ENCODE peak calls at places on chromosomes 7 and 10, in four cellular contexts. Y is SK-N-MC; K is effector CD4-positive, alpha-beta T cell; O is NCI-H82. I is an unnamed sample.

GRCh38 chr10:67277402-67277801 is 351.6 kb downstream of the LRRTM3 start:
- DNase-seq in Y (no peak), K (no peak), O (no peak), I (no peak)

GRCh38 chr7:131648491-131648890 is 92.1 kb upstream of the PODXL start:
- DNase-seq in Y (no peak), K (no peak), O (no peak), I (no peak)

GRCh38 chr7:127768241-127768640 is 116.2 kb downstream of the SND1 start:
- DNase-seq in Y (no peak), K (no peak), O (peak; percentile 37), I (no peak)

GRCh38 chr10:124015991-124016390 is 77.4 kb downstream of the CHST15 start:
- DNase-seq in Y (no peak), K (no peak), O (no peak), I (no peak)

GRCh38 chr7:55387062-55387965 is 22.2 kb downstream of the LANCL2 start:
- DNase-seq in Y (no peak), K (no peak), O (peak; percentile 50), I (no peak)

GRCh38 chr7:91869661-91870060 is 10.8 kb downstream of the MTERF1 start:
- DNase-seq in Y (no peak), K (no peak), O (no peak), I (no peak)

GRCh38 chr7:1382553-1383397 is 76.5 kb downstream of the MICALL2 start:
- DNase-seq in Y (no peak), K (no peak), O (no peak), I (no peak)

GRCh38 chr7:42198296-42198695 is 38.7 kb downstream of the GLI3 start:
- DNase-seq in Y (no peak), K (no peak), O (no peak), I (no peak)

GRCh38 chr7:29192284-29192683 is 2.3 kb upstream of the CHN2 start:
- DNase-seq in Y (no peak), K (no peak), O (no peak), I (no peak)

GRCh38 chr10:60323171-60323570 is 66.5 kb downstream of the ANK3 start:
- DNase-seq in Y (no peak), K (no peak), O (peak; percentile 14), I (no peak)

GRCh38 chr7:16071246-16071857 is 350.0 kb downstream of the CRPPA start:
- DNase-seq in Y (peak; percentile 57), K (no peak), O (peak; percentile 85), I (peak; percentile 16)

GRCh38 chr10:35998036-35998435 is 355.9 kb upstream of the FZD8 start:
- DNase-seq in Y (no peak), K (no peak), O (no peak), I (no peak)

GRCh38 chr7:151309306-151309705 is 32.3 kb upstream of the NUB1 start:
- DNase-seq in Y (peak; percentile 47), K (no peak), O (no peak), I (no peak)

GRCh38 chr10:6894405-6894804 is 314.3 kb upstream of the PRKCQ start:
- DNase-seq in Y (no peak), K (no peak), O (no peak), I (no peak)

GRCh38 chr7:3230908-3231307 is 70.1 kb upstream of the SDK1 start:
- DNase-seq in Y (no peak), K (no peak), O (no peak), I (no peak)

GRCh38 chr10:98378722-98379121 is 36.3 kb downstream of the PYROXD2 start:
- DNase-seq in Y (no peak), K (no peak), O (no peak), I (no peak)

GRCh38 chr7:81869670-81870069 is 99.8 kb upstream of the HGF start:
- DNase-seq in Y (no peak), K (no peak), O (no peak), I (no peak)

GRCh38 chr10:3749597-3750351 is 35.2 kb downstream of the KLF6 start:
- DNase-seq in Y (no peak), K (no peak), O (peak; percentile 63), I (no peak)

GRCh38 chr10:101124933-101125332 is 6.2 kb upstream of the TLX1 start:
- DNase-seq in Y (no peak), K (no peak), O (no peak), I (no peak)

GRCh38 chr7:30835396-30835915 is 64.2 kb downstream of the MINDY4 start:
- DNase-seq in Y (no peak), K (no peak), O (no peak), I (no peak)

GRCh38 chr7:92110857-92111256 is 23.4 kb downstream of the CYP51A1 start:
- DNase-seq in Y (no peak), K (no peak), O (no peak), I (no peak)

GRCh38 chr10:72096115-72097000 is 8.0 kb upstream of the SPOCK2 start:
- DNase-seq in Y (no peak), K (no peak), O (no peak), I (no peak)

GRCh38 chr7:106717997-106718871 is 57.3 kb upstream of the CCDC71L start:
- DNase-seq in Y (peak; percentile 98), K (peak; percentile 34), O (no peak), I (no peak)

GRCh38 chr7:111224354-111225231 is 133.7 kb downstream of the LRRN3 start:
- DNase-seq in Y (no peak), K (no peak), O (no peak), I (no peak)

GRCh38 chr7:27751888-27752660 is 12.1 kb downstream of the TAX1BP1 start:
- DNase-seq in Y (no peak), K (no peak), O (no peak), I (no peak)

GRCh38 chr7:21028186-21028989 is 241.7 kb upstream of the SP8 start:
- DNase-seq in Y (no peak), K (no peak), O (peak; percentile 3), I (no peak)

GRCh38 chr7:5546626-5547025 is 123.0 kb upstream of the TNRC18 start:
- DNase-seq in Y (no peak), K (no peak), O (no peak), I (no peak)

GRCh38 chr10:34768261-34768971 is 46.7 kb downstream of the PARD3 start:
- DNase-seq in Y (no peak), K (no peak), O (no peak), I (no peak)

GRCh38 chr10:52566471-52567246 is 205.9 kb downstream of the MBL2 start:
- DNase-seq in Y (no peak), K (no peak), O (peak; percentile 1), I (no peak)

GRCh38 chr7:116164552-116164951 is 45.8 kb upstream of the TES start:
- DNase-seq in Y (peak; percentile 73), K (no peak), O (no peak), I (no peak)

GRCh38 chr7:40200791-40201190 is 66.0 kb downstream of the SUGCT start:
- DNase-seq in Y (no peak), K (no peak), O (no peak), I (no peak)

GRCh38 chr10:103510791-103511757 is 17.6 kb downstream of the NEURL1 start:
- DNase-seq in Y (no peak), K (no peak), O (no peak), I (no peak)

GRCh38 chr10:132574783-132575319 is 37.3 kb downstream of the INPP5A start:
- DNase-seq in Y (no peak), K (no peak), O (no peak), I (no peak)

GRCh38 chr7:35185908-35186731 is 67.8 kb downstream of the TBX20 start:
- DNase-seq in Y (no peak), K (no peak), O (peak; percentile 82), I (no peak)

GRCh38 chr7:108002726-108003590 is at the start of gene LAMB1:
- DNase-seq in Y (no peak), K (no peak), O (peak; percentile 93), I (peak; percentile 29)

GRCh38 chr10:3389093-3389492 is 216.5 kb upstream of the PITRM1 start:
- DNase-seq in Y (no peak), K (no peak), O (peak; percentile 80), I (no peak)

GRCh38 chr10:20990604-20991003 is 93.5 kb upstream of the NEBL start:
- DNase-seq in Y (no peak), K (no peak), O (peak; percentile 70), I (no peak)

GRCh38 chr10:3887885-3888476 is 103.0 kb upstream of the KLF6 start:
- DNase-seq in Y (no peak), K (peak; percentile 69), O (no peak), I (no peak)